ENCODE peak calls at places on chromosomes 4 and X, in eight cellular contexts. One of them, this sample, is unnamed.

GRCh38 chrX:119118780-119119395 is 8.7 kb downstream of the KIAA1210 start:
- DNase-seq in tibial artery: peak
- DNase-seq in spleen: no peak
- DNase-seq in pancreas: no peak
- DNase-seq in CD4-positive, alpha-beta T cell: peak
- DNase-seq in OCI-LY7: peak
- DNase-seq in endodermal cell: peak
- DNase-seq in H9: peak
- DNase-seq in this sample: peak

GRCh38 chrX:104324871-104325585 is 70.3 kb upstream of the ESX1 start:
- DNase-seq in pancreas: no peak
- DNase-seq in H9: no peak
- DNase-seq in CD4-positive, alpha-beta T cell: no peak
- DNase-seq in spleen: no peak
- DNase-seq in OCI-LY7: no peak
- DNase-seq in tibial artery: no peak
- DNase-seq in endodermal cell: no peak
- DNase-seq in this sample: no peak

GRCh38 chr4:66972087-66972486 is 573.2 kb downstream of the CENPC start:
- DNase-seq in spleen: no peak
- DNase-seq in endodermal cell: no peak
- DNase-seq in pancreas: no peak
- DNase-seq in tibial artery: no peak
- DNase-seq in CD4-positive, alpha-beta T cell: no peak
- DNase-seq in OCI-LY7: no peak
- DNase-seq in H9: no peak
- DNase-seq in this sample: no peak

GRCh38 chrX:18579495-18579894 is 92.4 kb downstream of the RS1 start:
- DNase-seq in OCI-LY7: no peak
- DNase-seq in CD4-positive, alpha-beta T cell: no peak
- DNase-seq in spleen: no peak
- DNase-seq in tibial artery: no peak
- DNase-seq in H9: no peak
- DNase-seq in endodermal cell: no peak
- DNase-seq in pancreas: no peak
- DNase-seq in this sample: no peak

GRCh38 chrX:117095393-117095792 is 632.6 kb upstream of the CT83 start:
- DNase-seq in OCI-LY7: no peak
- DNase-seq in spleen: no peak
- DNase-seq in H9: no peak
- DNase-seq in CD4-positive, alpha-beta T cell: no peak
- DNase-seq in tibial artery: no peak
- DNase-seq in endodermal cell: no peak
- DNase-seq in pancreas: no peak
- DNase-seq in this sample: no peak

GRCh38 chr4:153205028-153205648 is 895 bp downstream of the TRIM2 start:
- DNase-seq in H9: peak
- DNase-seq in tibial artery: no peak
- DNase-seq in OCI-LY7: no peak
- DNase-seq in endodermal cell: peak
- DNase-seq in pancreas: peak
- DNase-seq in CD4-positive, alpha-beta T cell: peak
- DNase-seq in spleen: no peak
- DNase-seq in this sample: no peak

GRCh38 chrX:133415276-133416105 is at the start of gene GPC4:
- DNase-seq in pancreas: peak
- DNase-seq in CD4-positive, alpha-beta T cell: no peak
- DNase-seq in H9: peak
- DNase-seq in OCI-LY7: no peak
- DNase-seq in endodermal cell: peak
- DNase-seq in tibial artery: peak
- DNase-seq in spleen: peak
- DNase-seq in this sample: no peak

GRCh38 chrX:104660092-104660491 is 94.1 kb downstream of the IL1RAPL2 start:
- DNase-seq in tibial artery: no peak
- DNase-seq in CD4-positive, alpha-beta T cell: no peak
- DNase-seq in OCI-LY7: no peak
- DNase-seq in pancreas: no peak
- DNase-seq in H9: no peak
- DNase-seq in endodermal cell: no peak
- DNase-seq in spleen: no peak
- DNase-seq in this sample: peak

GRCh38 chr4:27154706-27155105 is 294.1 kb downstream of the STIM2 start:
- DNase-seq in OCI-LY7: no peak
- DNase-seq in tibial artery: no peak
- DNase-seq in pancreas: no peak
- DNase-seq in H9: no peak
- DNase-seq in CD4-positive, alpha-beta T cell: no peak
- DNase-seq in endodermal cell: no peak
- DNase-seq in spleen: no peak
- DNase-seq in this sample: peak

GRCh38 chr4:3111461-3111860 is 37.0 kb downstream of the HTT start:
- DNase-seq in tibial artery: no peak
- DNase-seq in OCI-LY7: no peak
- DNase-seq in endodermal cell: peak
- DNase-seq in H9: no peak
- DNase-seq in spleen: no peak
- DNase-seq in pancreas: no peak
- DNase-seq in CD4-positive, alpha-beta T cell: no peak
- DNase-seq in this sample: peak

GRCh38 chr4:76326515-76326914 is 20.0 kb downstream of the STBD1 start:
- DNase-seq in CD4-positive, alpha-beta T cell: no peak
- DNase-seq in endodermal cell: no peak
- DNase-seq in OCI-LY7: no peak
- DNase-seq in H9: no peak
- DNase-seq in pancreas: no peak
- DNase-seq in spleen: no peak
- DNase-seq in tibial artery: no peak
- DNase-seq in this sample: no peak

GRCh38 chrX:133661962-133662839 is 246.9 kb upstream of the GPC4 start:
- DNase-seq in tibial artery: no peak
- DNase-seq in H9: no peak
- DNase-seq in OCI-LY7: no peak
- DNase-seq in CD4-positive, alpha-beta T cell: no peak
- DNase-seq in endodermal cell: no peak
- DNase-seq in pancreas: no peak
- DNase-seq in spleen: no peak
- DNase-seq in this sample: no peak

GRCh38 chrX:123422875-123423274 is 238.8 kb downstream of the GRIA3 start:
- DNase-seq in H9: no peak
- DNase-seq in pancreas: no peak
- DNase-seq in endodermal cell: peak
- DNase-seq in spleen: no peak
- DNase-seq in CD4-positive, alpha-beta T cell: no peak
- DNase-seq in OCI-LY7: peak
- DNase-seq in tibial artery: no peak
- DNase-seq in this sample: no peak

GRCh38 chr4:19983072-19983471 is 268.6 kb upstream of the SLIT2 start:
- DNase-seq in endodermal cell: no peak
- DNase-seq in CD4-positive, alpha-beta T cell: no peak
- DNase-seq in tibial artery: no peak
- DNase-seq in pancreas: no peak
- DNase-seq in H9: no peak
- DNase-seq in OCI-LY7: no peak
- DNase-seq in spleen: no peak
- DNase-seq in this sample: peak

GRCh38 chr4:12987284-12987683 is 496.9 kb downstream of the RAB28 start:
- DNase-seq in endodermal cell: no peak
- DNase-seq in pancreas: no peak
- DNase-seq in spleen: no peak
- DNase-seq in tibial artery: no peak
- DNase-seq in H9: no peak
- DNase-seq in CD4-positive, alpha-beta T cell: no peak
- DNase-seq in OCI-LY7: no peak
- DNase-seq in this sample: no peak

GRCh38 chrX:68997461-68997860 is 167.8 kb downstream of the PJA1 start:
- DNase-seq in tibial artery: no peak
- DNase-seq in CD4-positive, alpha-beta T cell: no peak
- DNase-seq in endodermal cell: no peak
- DNase-seq in spleen: no peak
- DNase-seq in H9: no peak
- DNase-seq in pancreas: no peak
- DNase-seq in OCI-LY7: no peak
- DNase-seq in this sample: no peak

GRCh38 chrX:68999351-68999750 is 165.9 kb downstream of the PJA1 start:
- DNase-seq in H9: no peak
- DNase-seq in tibial artery: no peak
- DNase-seq in endodermal cell: peak
- DNase-seq in OCI-LY7: no peak
- DNase-seq in spleen: no peak
- DNase-seq in pancreas: no peak
- DNase-seq in CD4-positive, alpha-beta T cell: no peak
- DNase-seq in this sample: peak

GRCh38 chrX:68998716-68999115 is 166.5 kb downstream of the PJA1 start:
- DNase-seq in CD4-positive, alpha-beta T cell: no peak
- DNase-seq in H9: peak
- DNase-seq in endodermal cell: peak
- DNase-seq in spleen: no peak
- DNase-seq in OCI-LY7: no peak
- DNase-seq in tibial artery: no peak
- DNase-seq in pancreas: no peak
- DNase-seq in this sample: no peak

GRCh38 chrX:68995780-68996551 is 167.1 kb downstream of the EFNB1 start:
- DNase-seq in OCI-LY7: no peak
- DNase-seq in spleen: no peak
- DNase-seq in H9: peak
- DNase-seq in CD4-positive, alpha-beta T cell: no peak
- DNase-seq in endodermal cell: peak
- DNase-seq in tibial artery: no peak
- DNase-seq in pancreas: peak
- DNase-seq in this sample: no peak

GRCh38 chrX:68997911-68998310 is 167.3 kb downstream of the PJA1 start:
- DNase-seq in pancreas: no peak
- DNase-seq in CD4-positive, alpha-beta T cell: no peak
- DNase-seq in OCI-LY7: no peak
- DNase-seq in tibial artery: peak
- DNase-seq in endodermal cell: no peak
- DNase-seq in spleen: no peak
- DNase-seq in H9: no peak
- DNase-seq in this sample: no peak
- H3K27ac ChIP-seq in pancreas: no peak
- H3K27ac ChIP-seq in CD4-positive, alpha-beta T cell: no peak
- H3K27ac ChIP-seq in OCI-LY7: no peak
- H3K27ac ChIP-seq in tibial artery: no peak
- H3K27ac ChIP-seq in endodermal cell: no peak
- H3K27ac ChIP-seq in spleen: no peak
- H3K27ac ChIP-seq in H9: no peak
- H3K27ac ChIP-seq in this sample: peak

GRCh38 chr4:143202824-143203223 is 18.1 kb downstream of the USP38 start:
- DNase-seq in spleen: no peak
- DNase-seq in endodermal cell: no peak
- DNase-seq in tibial artery: no peak
- DNase-seq in OCI-LY7: no peak
- DNase-seq in pancreas: no peak
- DNase-seq in H9: no peak
- DNase-seq in CD4-positive, alpha-beta T cell: no peak
- DNase-seq in this sample: no peak
- TF ChIP-seq CTCF in spleen: no peak
- TF ChIP-seq CTCF in endodermal cell: peak
- TF ChIP-seq CTCF in tibial artery: peak
- TF ChIP-seq CTCF in OCI-LY7: peak
- TF ChIP-seq CTCF in pancreas: no peak
- TF ChIP-seq CTCF in H9: peak
- TF ChIP-seq CTCF in CD4-positive, alpha-beta T cell: no peak
- TF ChIP-seq CTCF in this sample: peak

GRCh38 chr4:7045553-7045952 is 2.4 kb downstream of the TADA2B start:
- DNase-seq in H9: no peak
- DNase-seq in OCI-LY7: no peak
- DNase-seq in spleen: no peak
- DNase-seq in CD4-positive, alpha-beta T cell: no peak
- DNase-seq in pancreas: no peak
- DNase-seq in tibial artery: no peak
- DNase-seq in endodermal cell: no peak
- DNase-seq in this sample: no peak
- H3K27ac ChIP-seq in H9: no peak
- H3K27ac ChIP-seq in OCI-LY7: no peak
- H3K27ac ChIP-seq in spleen: no peak
- H3K27ac ChIP-seq in CD4-positive, alpha-beta T cell: no peak
- H3K27ac ChIP-seq in pancreas: no peak
- H3K27ac ChIP-seq in tibial artery: no peak
- H3K27ac ChIP-seq in endodermal cell: no peak
- H3K27ac ChIP-seq in this sample: peak

GRCh38 chrX:72294497-72294896 is 11.2 kb downstream of the CITED1 start:
- DNase-seq in OCI-LY7: no peak
- DNase-seq in endodermal cell: no peak
- DNase-seq in pancreas: no peak
- DNase-seq in tibial artery: no peak
- DNase-seq in H9: no peak
- DNase-seq in CD4-positive, alpha-beta T cell: no peak
- DNase-seq in spleen: no peak
- DNase-seq in this sample: no peak
- TF ChIP-seq CTCF in OCI-LY7: no peak
- TF ChIP-seq CTCF in endodermal cell: peak
- TF ChIP-seq CTCF in pancreas: no peak
- TF ChIP-seq CTCF in tibial artery: no peak
- TF ChIP-seq CTCF in H9: peak
- TF ChIP-seq CTCF in CD4-positive, alpha-beta T cell: no peak
- TF ChIP-seq CTCF in spleen: no peak
- TF ChIP-seq CTCF in this sample: no peak

DNA sequence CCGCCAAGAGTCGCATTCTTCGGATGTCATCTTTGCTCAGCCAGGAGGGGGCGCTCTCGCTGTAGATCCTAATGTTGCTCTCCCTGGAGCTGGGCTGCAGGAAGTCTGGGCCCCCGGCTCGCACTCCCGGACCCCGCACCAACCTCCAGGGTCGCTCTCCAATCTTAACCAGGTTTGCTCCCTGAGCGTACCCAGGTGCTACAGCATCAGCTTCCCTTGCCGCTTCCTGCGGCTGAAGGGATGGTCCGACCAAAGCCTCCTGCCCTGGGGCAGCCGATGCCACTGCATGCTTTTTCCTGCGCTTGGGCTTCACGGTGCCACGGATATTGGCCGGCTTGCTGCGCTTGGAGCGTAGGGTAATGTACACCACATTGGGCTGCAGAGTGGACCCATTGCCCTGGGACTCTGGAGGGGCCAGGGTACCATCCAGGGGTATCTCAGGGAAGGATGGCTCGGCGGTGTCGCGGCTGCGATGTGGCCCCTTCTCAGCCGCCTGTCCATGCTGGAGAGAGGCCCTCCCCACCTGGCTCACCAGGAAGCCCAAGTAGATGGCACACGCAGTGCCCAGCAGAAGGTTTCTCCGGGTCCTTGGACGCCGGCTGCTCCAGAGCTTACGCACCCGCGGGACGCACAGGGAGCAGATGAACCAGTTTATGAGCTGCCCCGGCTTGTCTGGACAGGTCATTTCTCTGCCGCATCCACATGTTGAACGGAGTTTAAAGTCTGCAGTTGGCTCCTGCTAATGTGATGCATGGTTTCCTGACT is 2.0 kb downstream of the GASK1B start:
- DNase-seq in OCI-LY7: no peak
- DNase-seq in pancreas: peak
- DNase-seq in H9: peak
- DNase-seq in tibial artery: peak
- DNase-seq in CD4-positive, alpha-beta T cell: no peak
- DNase-seq in spleen: peak
- DNase-seq in endodermal cell: peak
- DNase-seq in this sample: peak
- H3K27ac ChIP-seq in OCI-LY7: no peak
- H3K27ac ChIP-seq in pancreas: no peak
- H3K27ac ChIP-seq in H9: no peak
- H3K27ac ChIP-seq in tibial artery: peak
- H3K27ac ChIP-seq in CD4-positive, alpha-beta T cell: no peak
- H3K27ac ChIP-seq in spleen: peak
- H3K27ac ChIP-seq in endodermal cell: no peak
- H3K27ac ChIP-seq in this sample: peak

This sample was measured in RWPE1.